ENCODE peak calls at places on chromosomes 7 and 10, in seven cellular contexts. K is left ventricle myocardium inferior, J is endothelial cell, A is H9, D is bronchial epithelial cell, B is uterus, Q is AG10803. M is an unnamed sample.

GRCh38 chr7:29105191-29105590 is 41.1 kb downstream of the CPVL start:
- DNase-seq in K (no peak), J (no peak), A (no peak), D (no peak), B (no peak), Q (no peak), M (no peak)

GRCh38 chr10:28533571-28534304 is 820 bp downstream of the WAC start:
- DNase-seq in K (peak; percentile 77), J (peak; percentile 64), A (peak; percentile 50), D (peak; percentile 15), B (peak; percentile 71), Q (peak; percentile 33), M (peak; percentile 80)

GRCh38 chr7:117901089-117901797 is 28.0 kb upstream of the CTTNBP2 start:
- DNase-seq in K (no peak), J (no peak), A (no peak), D (no peak), B (no peak), Q (no peak), M (no peak)

GRCh38 chr7:120274482-120274881 is 1.5 kb downstream of the KCND2 start:
- DNase-seq in K (no peak), J (no peak), A (no peak), D (no peak), B (no peak), Q (no peak), M (no peak)

GRCh38 chr7:136308230-136308629 is 331.1 kb upstream of the MTPN start:
- DNase-seq in K (no peak), J (no peak), A (no peak), D (no peak), B (no peak), Q (no peak), M (no peak)

GRCh38 chr10:74738985-74739567 is 87.3 kb upstream of the KAT6B start:
- DNase-seq in K (no peak), J (peak; percentile 8), A (peak; percentile 44), D (peak; percentile 5), B (no peak), Q (no peak), M (no peak)

GRCh38 chr10:103835121-103836045 is 20.0 kb downstream of the SH3PXD2A start:
- DNase-seq in K (peak; percentile 79), J (no peak), A (no peak), D (no peak), B (peak; percentile 78), Q (peak; percentile 86), M (peak; percentile 87)

GRCh38 chr10:118832242-118832651 is 77.5 kb upstream of the CACUL1 start:
- DNase-seq in K (peak; percentile 67), J (no peak), A (no peak), D (no peak), B (peak; percentile 48), Q (peak; percentile 44), M (peak; percentile 71)

GRCh38 chr7:43053968-43054367 is 58.5 kb upstream of the HECW1 start:
- DNase-seq in K (no peak), J (no peak), A (no peak), D (no peak), B (no peak), Q (no peak), M (no peak)

GRCh38 chr10:8401531-8401930 is 347.0 kb downstream of the GATA3 start:
- DNase-seq in K (no peak), J (no peak), A (no peak), D (no peak), B (no peak), Q (no peak), M (no peak)

GRCh38 chr7:12062062-12062461 is 149.0 kb upstream of the TMEM106B start:
- DNase-seq in K (no peak), J (no peak), A (no peak), D (peak; percentile 5), B (no peak), Q (no peak), M (no peak)
- TF ChIP-seq CTCF in K (no peak), J (peak; percentile 39), A (peak; percentile 72), D (peak; percentile 20), B (no peak), Q (no peak), M (no peak)

DNA sequence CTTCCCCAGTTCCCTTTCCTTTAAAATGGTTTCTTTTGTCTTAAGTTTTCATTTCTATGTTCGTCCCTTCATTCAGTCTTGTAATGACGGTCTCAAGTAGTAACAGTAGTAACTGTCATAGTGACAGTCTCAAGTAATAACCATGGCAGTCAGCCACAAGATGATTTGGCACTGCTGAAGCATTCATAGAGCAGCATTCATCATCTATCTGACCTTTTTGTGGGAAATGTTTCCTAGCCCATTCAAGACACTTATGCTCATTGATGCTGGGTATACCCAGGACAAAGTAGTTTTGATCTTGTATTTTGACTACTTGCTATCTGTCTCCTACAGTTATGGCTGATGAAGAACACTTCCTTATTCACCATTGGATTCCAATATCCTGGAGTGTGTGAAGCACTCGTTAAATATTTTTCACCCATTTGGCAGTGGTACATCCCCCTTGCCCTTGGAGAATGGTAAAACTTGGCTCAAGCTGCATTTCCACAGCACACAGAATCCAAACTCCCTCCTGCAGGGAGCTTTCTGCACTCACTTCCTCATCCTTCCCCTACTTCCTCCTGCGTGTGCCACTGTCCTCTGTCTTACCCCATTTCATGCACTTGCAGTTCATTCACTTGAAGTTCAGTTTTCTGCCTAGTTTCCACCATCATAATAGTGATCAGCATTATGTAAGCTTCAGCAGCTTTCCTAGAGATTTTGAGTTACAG is 19.0 kb downstream of the GIMAP4 start:
- DNase-seq in K (no peak), J (no peak), A (no peak), D (no peak), B (no peak), Q (no peak), M (no peak)
- TF ChIP-seq CTCF in K (no peak), J (no peak), A (no peak), D (no peak), B (no peak), Q (no peak), M (no peak)

GRCh38 chr7:99399597-99399996 is 8.8 kb downstream of the PDAP1 start:
- DNase-seq in K (no peak), J (no peak), A (no peak), D (no peak), B (no peak), Q (no peak), M (no peak)
- TF ChIP-seq CTCF in K (no peak), J (no peak), A (no peak), D (no peak), B (no peak), Q (no peak), M (no peak)

GRCh38 chr10:1576467-1577259 is 160.7 kb downstream of the ADARB2 start:
- DNase-seq in K (no peak), J (no peak), A (no peak), D (no peak), B (no peak), Q (no peak), M (no peak)
- TF ChIP-seq CTCF in K (no peak), J (no peak), A (no peak), D (no peak), B (no peak), Q (no peak), M (no peak)

M was measured in heart right ventricle.